ENCODE peak calls at places on chromosomes 7 and 10, in four cellular contexts. Z, T, N and O are unnamed samples.

GRCh38 chr10:18332048-18332447 is 191.8 kb downstream of the CACNB2 start:
- DNase-seq in Z (no peak), T (no peak), N (no peak), O (no peak)

GRCh38 chr7:30652132-30652531 is 30.1 kb downstream of the CRHR2 start:
- DNase-seq in Z (no peak), T (no peak), N (no peak), O (no peak)

GRCh38 chr10:33939892-33940291 is 605.4 kb upstream of the NRP1 start:
- DNase-seq in Z (no peak), T (no peak), N (no peak), O (no peak)

GRCh38 chr10:24912214-24912613 is 40.2 kb downstream of the PRTFDC1 start:
- DNase-seq in Z (no peak), T (no peak), N (no peak), O (no peak)

GRCh38 chr7:137846588-137847417 is at the start of gene DGKI:
- DNase-seq in Z (no peak), T (no peak), N (no peak), O (no peak)

GRCh38 chr7:20330176-20330796 is 414 bp upstream of the ITGB8 start:
- DNase-seq in Z (peak; percentile 83), T (peak; percentile 39), N (peak; percentile 36), O (peak; percentile 86)

GRCh38 chr7:84913731-84914130 is 273.1 kb downstream of the SEMA3D start:
- DNase-seq in Z (no peak), T (no peak), N (no peak), O (no peak)

GRCh38 chr7:28922618-28923331 is 35.4 kb downstream of the TRIL start:
- DNase-seq in Z (peak; percentile 76), T (peak; percentile 23), N (peak; percentile 82), O (peak; percentile 61)

GRCh38 chr10:38730076-38730475 is 635.9 kb downstream of the ZNF37A start:
- DNase-seq in Z (no peak), T (no peak), N (no peak), O (no peak)

GRCh38 chr10:50991496-50992355 is 82.6 kb upstream of the PRKG1 start:
- DNase-seq in Z (peak; percentile 61), T (no peak), N (no peak), O (peak; percentile 10)

DNA sequence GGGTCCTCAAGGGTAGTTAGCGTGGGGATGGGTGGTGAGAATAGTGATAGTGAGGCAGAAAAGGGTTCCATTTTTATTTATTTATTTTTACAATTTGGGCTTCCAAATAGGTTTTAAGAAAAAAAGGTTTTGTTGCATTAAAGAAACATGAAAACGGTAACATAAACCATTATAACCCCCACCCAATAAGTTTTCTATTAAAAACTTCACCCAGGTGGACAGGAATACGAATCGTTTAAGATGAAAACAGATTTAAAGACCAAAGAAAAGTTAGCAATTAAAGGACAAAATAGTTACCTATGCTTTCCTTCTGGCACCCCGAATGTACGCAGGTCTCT is 78.7 kb downstream of the ZFAND4 start:
- DNase-seq in Z (no peak), T (no peak), N (no peak), O (no peak)
- H3K27ac ChIP-seq in Z (peak overlapping the region; percentile 89), T (no peak overlapping the region), N (peak overlapping the region; percentile 77), O (peak overlapping the region; percentile 79)

GRCh38 chr10:113068178-113068890 is 118.3 kb downstream of the TCF7L2 start:
- DNase-seq in Z (no peak), T (no peak), N (no peak), O (no peak)
- TF ChIP-seq POLR2AphosphoS5 in Z (no peak), T (no peak), N (no peak), O (no peak)

GRCh38 chr10:117596666-117597065 is 54.1 kb downstream of the EMX2 start:
- DNase-seq in Z (no peak), T (no peak), N (no peak), O (no peak)
- H3K4me3 ChIP-seq in Z (no peak overlapping the region), T (no peak overlapping the region), N (no peak overlapping the region), O (no peak overlapping the region)

GRCh38 chr7:100806276-100806675 is 21.0 kb downstream of the EPHB4 start:
- DNase-seq in Z (no peak), T (no peak), N (no peak), O (no peak)

GRCh38 chr7:100804681-100805431 is 22.5 kb downstream of the EPHB4 start:
- DNase-seq in Z (no peak), T (no peak), N (no peak), O (peak; percentile 43)

GRCh38 chr7:100802951-100803350 is 24.4 kb downstream of the EPHB4 start:
- DNase-seq in Z (peak; percentile 44), T (no peak), N (no peak), O (no peak)

GRCh38 chr7:100801833-100802568 is 25.3 kb downstream of the EPHB4 start:
- DNase-seq in Z (peak; percentile 80), T (peak; percentile 58), N (peak; percentile 66), O (peak; percentile 90)

GRCh38 chr7:100803398-100804161 is 23.7 kb downstream of the EPHB4 start:
- DNase-seq in Z (peak; percentile 82), T (peak; percentile 93), N (peak; percentile 17), O (peak; percentile 93)
- H3K27ac ChIP-seq in Z (peak overlapping the region; percentile 70), T (peak overlapping the region; percentile 29), N (peak overlapping the region; percentile 31), O (peak overlapping the region; percentile 81)